ENCODE peak calls at places on chromosome 3, in ten cellular contexts. R is hippocampal formation, M is hypothalamus, U is BE2C, K is iris pigment epithelial cell, F is NCI-H345, C is SK-N-DZ, L is GM13977, Q is HCT116, N is mucosa of descending colon. W is an unnamed sample.

GRCh38 chr3:161913786-161914389 is 417.3 kb downstream of the OTOL1 start:
- DNase-seq in R (no peak), M (no peak), U (no peak), K (peak), F (no peak), C (peak), L (no peak), Q (no peak), N (no peak), W (no peak)

GRCh38 chr3:51709675-51710074 is 2.8 kb downstream of the GRM2 start:
- DNase-seq in R (no peak), M (no peak), U (no peak), K (no peak), F (no peak), C (no peak), L (no peak), Q (no peak), N (no peak), W (no peak)

GRCh38 chr3:20041197-20041780 is 1.0 kb downstream of the KAT2B start:
- DNase-seq in R (peak), M (peak), U (peak), K (peak), F (peak), C (peak), L (peak), Q (no peak), N (peak), W (peak)

GRCh38 chr3:13880811-13881156 is 913 bp upstream of the WNT7A start:
- DNase-seq in R (no peak), M (no peak), U (no peak), K (no peak), F (no peak), C (no peak), L (no peak), Q (no peak), N (no peak), W (no peak)

GRCh38 chr3:194675081-194675640 is 3.2 kb upstream of the LSG1 start:
- DNase-seq in R (no peak), M (no peak), U (no peak), K (no peak), F (no peak), C (no peak), L (no peak), Q (no peak), N (no peak), W (no peak)

GRCh38 chr3:39855517-39855916 is 46.1 kb downstream of the MYRIP start:
- DNase-seq in R (no peak), M (no peak), U (no peak), K (no peak), F (no peak), C (no peak), L (no peak), Q (no peak), N (no peak), W (no peak)

GRCh38 chr3:167705840-167706239 is 28.9 kb downstream of the PDCD10 start:
- DNase-seq in R (no peak), M (no peak), U (no peak), K (peak), F (no peak), C (no peak), L (no peak), Q (no peak), N (no peak), W (no peak)

GRCh38 chr3:98056035-98056434 is 20.9 kb upstream of the GABRR3 start:
- DNase-seq in R (no peak), M (no peak), U (no peak), K (no peak), F (no peak), C (no peak), L (no peak), Q (no peak), N (no peak), W (no peak)

GRCh38 chr3:159604151-159604581 is 384.5 kb upstream of the IL12A start:
- DNase-seq in R (no peak), M (no peak), U (no peak), K (peak), F (no peak), C (no peak), L (no peak), Q (no peak), N (no peak), W (no peak)

GRCh38 chr3:13433931-13434330 is 13.8 kb upstream of the NUP210 start:
- DNase-seq in R (no peak), M (no peak), U (no peak), K (no peak), F (no peak), C (no peak), L (no peak), Q (no peak), N (no peak), W (no peak)

GRCh38 chr3:133464573-133464972 is 64.7 kb downstream of the BFSP2 start:
- DNase-seq in R (no peak), M (no peak), U (no peak), K (peak), F (no peak), C (no peak), L (no peak), Q (no peak), N (no peak), W (no peak)